ENCODE peak calls at places on chromosomes 6 and 20, in five cellular contexts. One of them, this sample, is unnamed.

GRCh38 chr6:28807682-28808280 is 116.0 kb downstream of the TRIM27 start:
- DNase-seq in mesothelial cell of epicardium: no peak
- DNase-seq in CD8-positive, alpha-beta T cell: no peak
- DNase-seq in GM20000: no peak
- DNase-seq in WERI-Rb-1: peak
- DNase-seq in this sample: no peak

GRCh38 chr20:10565191-10565921 is 108.4 kb downstream of the JAG1 start:
- DNase-seq in mesothelial cell of epicardium: no peak
- DNase-seq in CD8-positive, alpha-beta T cell: no peak
- DNase-seq in GM20000: no peak
- DNase-seq in WERI-Rb-1: no peak
- DNase-seq in this sample: no peak

GRCh38 chr6:155162682-155163081 is 101.1 kb upstream of the CLDN20 start:
- DNase-seq in mesothelial cell of epicardium: no peak
- DNase-seq in CD8-positive, alpha-beta T cell: no peak
- DNase-seq in GM20000: no peak
- DNase-seq in WERI-Rb-1: no peak
- DNase-seq in this sample: no peak

GRCh38 chr6:104955927-104956662 is 812 bp upstream of the LIN28B start:
- DNase-seq in mesothelial cell of epicardium: no peak
- DNase-seq in CD8-positive, alpha-beta T cell: no peak
- DNase-seq in GM20000: no peak
- DNase-seq in WERI-Rb-1: peak
- DNase-seq in this sample: no peak

GRCh38 chr20:7579888-7580287 is 360.4 kb downstream of the HAO1 start:
- DNase-seq in mesothelial cell of epicardium: no peak
- DNase-seq in CD8-positive, alpha-beta T cell: no peak
- DNase-seq in GM20000: no peak
- DNase-seq in WERI-Rb-1: no peak
- DNase-seq in this sample: no peak

GRCh38 chr6:113954653-113955052 is 16.3 kb downstream of the HDAC2 start:
- DNase-seq in mesothelial cell of epicardium: no peak
- DNase-seq in CD8-positive, alpha-beta T cell: no peak
- DNase-seq in GM20000: no peak
- DNase-seq in WERI-Rb-1: no peak
- DNase-seq in this sample: no peak

GRCh38 chr6:30683137-30683979 is 3.1 kb downstream of the PPP1R18 start:
- DNase-seq in mesothelial cell of epicardium: no peak
- DNase-seq in CD8-positive, alpha-beta T cell: no peak
- DNase-seq in GM20000: no peak
- DNase-seq in WERI-Rb-1: no peak
- DNase-seq in this sample: no peak

GRCh38 chr20:47992021-47992467 is 206.8 kb upstream of the SULF2 start:
- DNase-seq in mesothelial cell of epicardium: no peak
- DNase-seq in CD8-positive, alpha-beta T cell: no peak
- DNase-seq in GM20000: no peak
- DNase-seq in WERI-Rb-1: no peak
- DNase-seq in this sample: no peak

GRCh38 chr6:38110407-38111025 is 291.0 kb downstream of the ZFAND3 start:
- DNase-seq in mesothelial cell of epicardium: no peak
- DNase-seq in CD8-positive, alpha-beta T cell: no peak
- DNase-seq in GM20000: no peak
- DNase-seq in WERI-Rb-1: peak
- DNase-seq in this sample: no peak

GRCh38 chr20:49345538-49345937 is 67.7 kb upstream of the ZNFX1 start:
- DNase-seq in mesothelial cell of epicardium: no peak
- DNase-seq in CD8-positive, alpha-beta T cell: no peak
- DNase-seq in GM20000: no peak
- DNase-seq in WERI-Rb-1: no peak
- DNase-seq in this sample: peak

GRCh38 chr20:13800728-13801134 is 15.9 kb downstream of the NDUFAF5 start:
- DNase-seq in mesothelial cell of epicardium: peak
- DNase-seq in CD8-positive, alpha-beta T cell: no peak
- DNase-seq in GM20000: no peak
- DNase-seq in WERI-Rb-1: no peak
- DNase-seq in this sample: peak

GRCh38 chr6:49553353-49553752 is 2.9 kb downstream of the C6orf141 start:
- DNase-seq in mesothelial cell of epicardium: no peak
- DNase-seq in CD8-positive, alpha-beta T cell: no peak
- DNase-seq in GM20000: no peak
- DNase-seq in WERI-Rb-1: no peak
- DNase-seq in this sample: no peak

GRCh38 chr20:35120012-35120701 is 27.0 kb downstream of the EDEM2 start:
- DNase-seq in mesothelial cell of epicardium: no peak
- DNase-seq in CD8-positive, alpha-beta T cell: no peak
- DNase-seq in GM20000: no peak
- DNase-seq in WERI-Rb-1: no peak
- DNase-seq in this sample: no peak

GRCh38 chr6:144543006-144543871 is 258.1 kb downstream of the UTRN start:
- DNase-seq in mesothelial cell of epicardium: no peak
- DNase-seq in CD8-positive, alpha-beta T cell: no peak
- DNase-seq in GM20000: no peak
- DNase-seq in WERI-Rb-1: no peak
- DNase-seq in this sample: no peak

GRCh38 chr20:50286609-50287008 is 96.0 kb downstream of the CEBPB start:
- DNase-seq in mesothelial cell of epicardium: no peak
- DNase-seq in CD8-positive, alpha-beta T cell: no peak
- DNase-seq in GM20000: peak
- DNase-seq in WERI-Rb-1: no peak
- DNase-seq in this sample: no peak

GRCh38 chr6:110633731-110634130 is 157.3 kb upstream of the SLC22A16 start:
- DNase-seq in mesothelial cell of epicardium: no peak
- DNase-seq in CD8-positive, alpha-beta T cell: no peak
- DNase-seq in GM20000: no peak
- DNase-seq in WERI-Rb-1: no peak
- DNase-seq in this sample: no peak

GRCh38 chr6:120844084-120844483 is 490.2 kb downstream of the TBC1D32 start:
- DNase-seq in mesothelial cell of epicardium: no peak
- DNase-seq in CD8-positive, alpha-beta T cell: no peak
- DNase-seq in GM20000: no peak
- DNase-seq in WERI-Rb-1: no peak
- DNase-seq in this sample: no peak

GRCh38 chr6:46042355-46042999 is 26.8 kb upstream of the CLIC5 start:
- DNase-seq in mesothelial cell of epicardium: no peak
- DNase-seq in CD8-positive, alpha-beta T cell: no peak
- DNase-seq in GM20000: peak
- DNase-seq in WERI-Rb-1: peak
- DNase-seq in this sample: no peak

GRCh38 chr6:46898011-46898410 is 23.7 kb downstream of the ADGRF5 start:
- DNase-seq in mesothelial cell of epicardium: no peak
- DNase-seq in CD8-positive, alpha-beta T cell: no peak
- DNase-seq in GM20000: no peak
- DNase-seq in WERI-Rb-1: no peak
- DNase-seq in this sample: no peak

GRCh38 chr20:2978519-2978918 is 64.9 kb upstream of the GNRH2 start:
- DNase-seq in mesothelial cell of epicardium: no peak
- DNase-seq in CD8-positive, alpha-beta T cell: no peak
- DNase-seq in GM20000: no peak
- DNase-seq in WERI-Rb-1: no peak
- DNase-seq in this sample: no peak

GRCh38 chr6:118551063-118551672 is 3.1 kb downstream of the PLN start:
- DNase-seq in mesothelial cell of epicardium: no peak
- DNase-seq in CD8-positive, alpha-beta T cell: no peak
- DNase-seq in GM20000: peak
- DNase-seq in WERI-Rb-1: no peak
- DNase-seq in this sample: no peak

GRCh38 chr6:139334791-139335446 is 39.5 kb downstream of the CITED2 start:
- DNase-seq in mesothelial cell of epicardium: no peak
- DNase-seq in CD8-positive, alpha-beta T cell: no peak
- DNase-seq in GM20000: no peak
- DNase-seq in WERI-Rb-1: no peak
- DNase-seq in this sample: no peak

GRCh38 chr6:20417819-20418218 is 16.1 kb downstream of the E2F3 start:
- DNase-seq in mesothelial cell of epicardium: no peak
- DNase-seq in CD8-positive, alpha-beta T cell: no peak
- DNase-seq in GM20000: no peak
- DNase-seq in WERI-Rb-1: no peak
- DNase-seq in this sample: no peak

GRCh38 chr6:7726416-7727149 is 684 bp downstream of the BMP6 start:
- DNase-seq in mesothelial cell of epicardium: peak
- DNase-seq in CD8-positive, alpha-beta T cell: no peak
- DNase-seq in GM20000: peak
- DNase-seq in WERI-Rb-1: peak
- DNase-seq in this sample: no peak

GRCh38 chr6:26657268-26657667 is 2.3 kb downstream of the ZNF322 start:
- DNase-seq in mesothelial cell of epicardium: no peak
- DNase-seq in CD8-positive, alpha-beta T cell: no peak
- DNase-seq in GM20000: no peak
- DNase-seq in WERI-Rb-1: no peak
- DNase-seq in this sample: no peak

GRCh38 chr6:25623874-25624273 is 28.1 kb upstream of the SCGN start:
- DNase-seq in mesothelial cell of epicardium: no peak
- DNase-seq in CD8-positive, alpha-beta T cell: no peak
- DNase-seq in GM20000: no peak
- DNase-seq in WERI-Rb-1: no peak
- DNase-seq in this sample: no peak

GRCh38 chr20:40009542-40009941 is 679.5 kb downstream of the MAFB start:
- DNase-seq in mesothelial cell of epicardium: no peak
- DNase-seq in CD8-positive, alpha-beta T cell: no peak
- DNase-seq in GM20000: no peak
- DNase-seq in WERI-Rb-1: no peak
- DNase-seq in this sample: no peak

GRCh38 chr20:45959956-45960630 is 11.9 kb downstream of the ZNF335 start:
- DNase-seq in mesothelial cell of epicardium: no peak
- DNase-seq in CD8-positive, alpha-beta T cell: no peak
- DNase-seq in GM20000: no peak
- DNase-seq in WERI-Rb-1: no peak
- DNase-seq in this sample: no peak

GRCh38 chr6:53119349-53119748 is 29.3 kb downstream of the GCM1 start:
- DNase-seq in mesothelial cell of epicardium: no peak
- DNase-seq in CD8-positive, alpha-beta T cell: no peak
- DNase-seq in GM20000: no peak
- DNase-seq in WERI-Rb-1: no peak
- DNase-seq in this sample: no peak

GRCh38 chr6:37433657-37434271 is 743 bp downstream of the CMTR1 start:
- DNase-seq in mesothelial cell of epicardium: no peak
- DNase-seq in CD8-positive, alpha-beta T cell: no peak
- DNase-seq in GM20000: peak
- DNase-seq in WERI-Rb-1: peak
- DNase-seq in this sample: peak

GRCh38 chr6:104540743-104541142 is 319.0 kb downstream of the HACE1 start:
- DNase-seq in mesothelial cell of epicardium: no peak
- DNase-seq in CD8-positive, alpha-beta T cell: no peak
- DNase-seq in GM20000: no peak
- DNase-seq in WERI-Rb-1: no peak
- DNase-seq in this sample: no peak

GRCh38 chr20:46111836-46112212 is 6.3 kb upstream of the CD40 start:
- DNase-seq in mesothelial cell of epicardium: no peak
- DNase-seq in CD8-positive, alpha-beta T cell: no peak
- DNase-seq in GM20000: no peak
- DNase-seq in WERI-Rb-1: no peak
- DNase-seq in this sample: no peak

GRCh38 chr20:1618479-1618878 is 1.3 kb downstream of the SIRPB1 start:
- DNase-seq in mesothelial cell of epicardium: no peak
- DNase-seq in CD8-positive, alpha-beta T cell: no peak
- DNase-seq in GM20000: no peak
- DNase-seq in WERI-Rb-1: no peak
- DNase-seq in this sample: no peak

DNA sequence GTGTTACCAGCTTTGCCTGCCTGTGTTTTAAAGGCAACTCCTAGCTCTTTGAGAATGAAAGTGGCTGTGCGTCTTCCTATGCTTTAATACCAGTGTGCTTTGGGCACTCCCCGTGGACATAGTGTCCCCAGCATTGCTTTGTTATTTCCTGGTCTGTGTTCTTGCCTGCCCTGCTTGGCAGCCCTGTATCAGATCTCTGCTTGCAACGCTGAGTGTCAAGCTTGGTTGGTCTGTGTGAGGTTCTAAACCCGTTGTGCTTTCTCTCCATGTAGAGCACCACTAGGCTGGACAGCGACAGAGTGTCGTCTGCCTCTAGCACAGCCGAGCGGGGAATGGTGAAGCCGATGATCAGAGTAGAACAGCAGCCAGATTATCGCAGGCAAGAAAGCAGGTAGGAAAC is 80.2 kb downstream of the AFDN start:
- DNase-seq in mesothelial cell of epicardium: no peak
- DNase-seq in CD8-positive, alpha-beta T cell: no peak
- DNase-seq in GM20000: no peak
- DNase-seq in WERI-Rb-1: no peak
- DNase-seq in this sample: peak
- TF ChIP-seq CTCF in mesothelial cell of epicardium: no peak
- TF ChIP-seq CTCF in CD8-positive, alpha-beta T cell: no peak
- TF ChIP-seq CTCF in GM20000: no peak
- TF ChIP-seq CTCF in WERI-Rb-1: no peak
- TF ChIP-seq CTCF in this sample: no peak

DNA sequence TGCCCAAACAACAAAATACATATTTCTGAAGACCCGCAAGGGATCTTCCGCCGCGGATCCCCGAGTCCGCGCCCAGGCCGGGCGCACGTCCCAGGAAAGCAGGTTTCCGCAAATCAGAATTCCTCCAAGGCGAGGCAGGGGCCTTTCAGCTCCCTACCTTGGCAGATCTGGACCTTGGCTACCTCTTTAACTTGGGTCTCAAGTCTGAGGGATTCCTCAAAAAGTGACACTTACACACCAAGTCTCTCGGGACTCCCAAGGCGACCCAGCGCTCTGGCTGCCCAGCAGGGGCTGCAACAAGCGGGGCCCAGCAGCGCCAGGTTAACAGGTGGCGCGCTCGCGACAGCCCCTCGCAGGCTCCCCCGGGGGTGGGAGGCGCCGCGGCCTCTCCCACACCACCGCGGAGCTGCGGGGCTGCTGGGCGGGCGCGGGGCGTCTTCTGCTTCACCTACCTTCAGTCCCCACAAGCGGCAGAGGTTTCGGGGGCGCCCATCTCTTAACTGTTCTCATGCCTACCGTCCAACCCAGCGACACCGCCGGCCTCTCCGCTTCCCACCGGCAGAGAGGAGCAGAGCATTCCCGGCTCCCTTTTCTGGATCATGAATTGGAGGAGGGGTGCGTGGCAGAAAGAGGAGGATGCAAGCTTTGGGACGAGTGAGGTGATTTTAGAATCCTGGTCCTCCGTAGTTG is 414 bp downstream of the SIM1 start:
- DNase-seq in mesothelial cell of epicardium: peak
- DNase-seq in CD8-positive, alpha-beta T cell: no peak
- DNase-seq in GM20000: no peak
- DNase-seq in WERI-Rb-1: peak
- DNase-seq in this sample: no peak
- TF ChIP-seq CTCF in mesothelial cell of epicardium: no peak
- TF ChIP-seq CTCF in CD8-positive, alpha-beta T cell: no peak
- TF ChIP-seq CTCF in GM20000: no peak
- TF ChIP-seq CTCF in WERI-Rb-1: peak
- TF ChIP-seq CTCF in this sample: no peak

GRCh38 chr6:109008951-109009760 is 85.5 kb downstream of the SESN1 start:
- DNase-seq in mesothelial cell of epicardium: peak
- DNase-seq in CD8-positive, alpha-beta T cell: peak
- DNase-seq in GM20000: peak
- DNase-seq in WERI-Rb-1: peak
- DNase-seq in this sample: peak
- TF ChIP-seq CTCF in mesothelial cell of epicardium: no peak
- TF ChIP-seq CTCF in CD8-positive, alpha-beta T cell: no peak
- TF ChIP-seq CTCF in GM20000: no peak
- TF ChIP-seq CTCF in WERI-Rb-1: no peak
- TF ChIP-seq CTCF in this sample: peak

DNA sequence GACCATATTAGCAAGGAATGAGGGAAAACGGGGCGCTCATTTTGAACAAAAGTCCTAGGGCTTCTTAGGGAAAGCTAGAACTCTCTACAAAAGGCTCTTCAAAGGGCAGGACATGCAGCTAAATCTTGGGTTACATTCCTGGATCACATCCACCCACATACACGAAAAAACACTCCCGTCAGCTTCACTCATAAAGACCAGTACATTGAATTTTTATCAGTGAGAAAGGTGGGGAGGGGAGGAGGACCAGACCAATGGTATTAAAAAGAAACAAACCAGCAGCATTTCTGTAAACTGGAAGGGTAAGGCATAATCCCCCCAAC is 31.7 kb downstream of the MYLK4 start:
- DNase-seq in mesothelial cell of epicardium: no peak
- DNase-seq in CD8-positive, alpha-beta T cell: no peak
- DNase-seq in GM20000: no peak
- DNase-seq in WERI-Rb-1: no peak
- DNase-seq in this sample: no peak
- TF ChIP-seq CTCF in mesothelial cell of epicardium: no peak
- TF ChIP-seq CTCF in CD8-positive, alpha-beta T cell: no peak
- TF ChIP-seq CTCF in GM20000: no peak
- TF ChIP-seq CTCF in WERI-Rb-1: no peak
- TF ChIP-seq CTCF in this sample: no peak

This sample was measured in breast epithelium.